ENCODE peak calls at places on chromosome 5, in four cellular contexts. K is HCT116, P is stomach, S is breast epithelium. Z is an unnamed sample.

GRCh38 chr5:87009146-87009545 is 258.5 kb upstream of the RASA1 start:
- DNase-seq in K (no peak), P (no peak), S (no peak), Z (no peak)

GRCh38 chr5:178130576-178131445 is at the start of gene RMND5B:
- DNase-seq in K (peak; percentile 37), P (peak; percentile 90), S (peak; percentile 85), Z (peak; percentile 82)

GRCh38 chr5:110333384-110333783 is 393.1 kb downstream of the TMEM232 start:
- DNase-seq in K (peak; percentile 3), P (no peak), S (no peak), Z (no peak)

GRCh38 chr5:51214736-51215135 is 168.5 kb upstream of the ISL1 start:
- DNase-seq in K (no peak), P (no peak), S (no peak), Z (no peak)

GRCh38 chr5:67301285-67301904 is 104.8 kb upstream of the CD180 start:
- DNase-seq in K (no peak), P (peak; percentile 38), S (no peak), Z (no peak)

GRCh38 chr5:152378730-152379129 is 26.3 kb downstream of the NMUR2 start:
- DNase-seq in K (no peak), P (no peak), S (no peak), Z (no peak)

GRCh38 chr5:180910735-180911134 is 11.8 kb downstream of the BTNL8 start:
- DNase-seq in K (no peak), P (no peak), S (no peak), Z (no peak)

GRCh38 chr5:32712463-32713395 is 1.6 kb downstream of the NPR3 start:
- DNase-seq in K (no peak), P (no peak), S (no peak), Z (no peak)

GRCh38 chr5:45609661-45610060 is 86.5 kb downstream of the HCN1 start:
- DNase-seq in K (no peak), P (no peak), S (no peak), Z (no peak)

GRCh38 chr5:140883373-140883772 is 1.4 kb downstream of the PCDHA13 start:
- DNase-seq in K (no peak), P (no peak), S (no peak), Z (no peak)

GRCh38 chr5:140881889-140882590 is at the start of gene PCDHA13:
- DNase-seq in K (no peak), P (no peak), S (no peak), Z (no peak)

GRCh38 chr5:140882591-140882899 is 621 bp downstream of the PCDHA13 start:
- DNase-seq in K (peak; percentile 46), P (no peak), S (no peak), Z (no peak)

DNA sequence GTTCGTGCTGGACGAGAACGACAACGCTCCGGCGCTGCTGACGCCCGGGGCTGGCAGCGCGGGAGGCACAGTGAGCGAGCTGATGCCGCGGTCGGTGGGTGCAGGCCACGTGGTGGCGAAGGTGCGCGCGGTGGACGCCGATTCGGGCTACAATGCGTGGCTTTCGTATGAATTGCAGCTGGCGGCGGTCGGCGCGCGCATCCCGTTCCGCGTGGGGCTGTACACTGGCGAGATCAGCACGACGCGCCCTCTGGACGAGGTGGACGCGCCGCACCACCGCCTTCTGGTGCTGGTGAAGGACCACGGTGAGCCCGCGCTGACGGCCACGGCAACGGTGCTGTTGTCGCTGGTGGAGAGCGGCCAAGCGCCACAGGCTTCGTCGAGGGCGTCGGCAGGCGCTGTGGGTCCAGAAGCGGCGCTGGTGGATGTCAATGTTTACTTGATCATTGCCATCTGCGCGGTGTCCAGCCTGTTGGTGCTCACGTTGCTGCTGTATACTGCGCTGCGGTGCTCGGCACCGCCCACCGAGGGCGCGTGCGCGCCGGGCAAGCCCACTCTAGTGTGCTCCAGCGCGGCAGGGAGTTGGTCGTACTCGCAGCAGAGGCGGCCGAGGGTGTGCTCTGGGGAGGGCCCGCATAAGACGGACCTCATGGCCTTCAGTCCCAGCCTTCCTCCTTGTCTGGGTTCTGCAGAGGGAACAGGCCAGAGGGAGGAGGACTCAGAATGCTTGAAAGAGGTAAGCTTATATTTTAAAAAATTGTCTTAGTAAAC is 2.2 kb downstream of the PCDHA13 start:
- DNase-seq in K (no peak), P (no peak), S (no peak), Z (no peak)
- H3K4me3 ChIP-seq in K (no peak overlapping the region), P (no peak overlapping the region), S (no peak overlapping the region), Z (no peak overlapping the region)

GRCh38 chr5:141753971-141754713 is 72.1 kb upstream of the ARAP3 start:
- DNase-seq in K (peak; percentile 8), P (peak; percentile 29), S (no peak), Z (peak; percentile 23)
- H3K27me3 ChIP-seq in K (peaks cover 29% of the 10 kb centered on the region), P (peaks cover 40% of the 10 kb centered on the region), S (peaks cover 26% of the 10 kb centered on the region), Z (peaks cover 13% of the 10 kb centered on the region)

DNA sequence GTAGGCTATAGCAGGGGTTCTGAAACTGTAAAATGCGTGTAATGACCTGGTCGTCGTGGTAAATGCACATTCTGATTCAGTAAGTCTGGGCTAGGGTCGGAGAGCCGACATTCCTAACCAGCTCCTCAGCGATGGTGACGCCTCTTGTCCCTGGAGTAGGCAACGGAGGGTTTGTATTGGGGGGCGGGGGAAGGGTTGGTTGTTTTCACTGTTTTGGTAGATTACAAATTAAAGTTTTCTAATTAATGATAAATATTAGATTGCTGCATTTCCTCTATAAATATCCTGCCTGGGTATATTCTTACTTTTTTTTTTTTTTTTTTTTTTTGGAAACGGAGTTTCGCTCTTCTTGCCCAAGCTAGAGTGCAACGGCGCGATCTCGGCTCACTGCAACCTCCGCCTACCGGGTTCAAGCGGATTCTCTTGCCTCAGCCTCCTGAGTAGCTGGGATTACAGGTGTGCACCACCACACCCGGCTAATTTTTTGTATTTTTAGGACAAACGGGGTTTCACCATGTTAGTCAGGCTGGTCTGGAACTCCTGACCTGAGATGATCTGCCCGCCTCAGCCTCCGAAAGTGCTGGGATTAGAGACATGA is 566 bp upstream of the ALDH7A1 start:
- DNase-seq in K (no peak), P (no peak), S (no peak), Z (no peak)
- H3K27ac ChIP-seq in K (peak overlapping the region; percentile 67), P (peak overlapping the region; percentile 87), S (peak overlapping the region; percentile 75), Z (no peak overlapping the region)

GRCh38 chr5:112998296-112998695 is 21.7 kb downstream of the DCP2 start:
- DNase-seq in K (no peak), P (no peak), S (no peak), Z (no peak)
- H3K4me3 ChIP-seq in K (no peak overlapping the region), P (no peak overlapping the region), S (no peak overlapping the region), Z (no peak overlapping the region)